ENCODE peak calls at places on chromosomes 11 and 22, in five cellular contexts. One of them, this sample, is unnamed.

GRCh38 chr22:20646906-20647305 is 127.0 kb upstream of the SERPIND1 start:
- DNase-seq in T-helper 1 cell: no peak
- DNase-seq in IMR-90: no peak
- DNase-seq in AG10803: no peak
- DNase-seq in neuronal stem cell: no peak
- DNase-seq in this sample: no peak

GRCh38 chr11:102390667-102391449 is 43.8 kb downstream of the BIRC2 start:
- DNase-seq in neuronal stem cell: peak; percentile 44
- DNase-seq in T-helper 1 cell: peak; percentile 58
- DNase-seq in AG10803: peak; percentile 67
- DNase-seq in IMR-90: peak; percentile 63
- DNase-seq in this sample: peak; percentile 43

GRCh38 chr11:70628881-70629844 is 230.8 kb downstream of the CTTN start:
- DNase-seq in IMR-90: no peak
- DNase-seq in T-helper 1 cell: no peak
- DNase-seq in neuronal stem cell: no peak
- DNase-seq in AG10803: no peak
- DNase-seq in this sample: no peak

GRCh38 chr11:130023204-130023603 is 20.6 kb upstream of the PRDM10 start:
- DNase-seq in neuronal stem cell: no peak
- DNase-seq in AG10803: peak; percentile 83
- DNase-seq in T-helper 1 cell: no peak
- DNase-seq in IMR-90: peak; percentile 48
- DNase-seq in this sample: no peak

GRCh38 chr11:70272009-70272408 is 1.5 kb downstream of the PPFIA1 start:
- DNase-seq in neuronal stem cell: no peak
- DNase-seq in T-helper 1 cell: no peak
- DNase-seq in IMR-90: no peak
- DNase-seq in AG10803: no peak
- DNase-seq in this sample: no peak

GRCh38 chr22:46845281-46846153 is 83.1 kb downstream of the TBC1D22A start:
- DNase-seq in AG10803: peak; percentile 61
- DNase-seq in IMR-90: peak; percentile 63
- DNase-seq in neuronal stem cell: no peak
- DNase-seq in T-helper 1 cell: no peak
- DNase-seq in this sample: no peak

GRCh38 chr22:25475554-25476022 is 88.9 kb upstream of the GRK3 start:
- DNase-seq in IMR-90: peak; percentile 72
- DNase-seq in AG10803: peak; percentile 35
- DNase-seq in T-helper 1 cell: no peak
- DNase-seq in neuronal stem cell: no peak
- DNase-seq in this sample: no peak

GRCh38 chr11:35483131-35483800 is 42.1 kb downstream of the PAMR1 start:
- DNase-seq in neuronal stem cell: no peak
- DNase-seq in AG10803: peak; percentile 84
- DNase-seq in T-helper 1 cell: no peak
- DNase-seq in IMR-90: peak; percentile 79
- DNase-seq in this sample: no peak

GRCh38 chr22:31637938-31638618 is 23.9 kb downstream of the PISD start:
- DNase-seq in neuronal stem cell: no peak
- DNase-seq in T-helper 1 cell: no peak
- DNase-seq in IMR-90: no peak
- DNase-seq in AG10803: no peak
- DNase-seq in this sample: no peak

GRCh38 chr11:36253238-36253637 is 36.0 kb downstream of the COMMD9 start:
- DNase-seq in AG10803: peak; percentile 22
- DNase-seq in neuronal stem cell: no peak
- DNase-seq in T-helper 1 cell: no peak
- DNase-seq in IMR-90: no peak
- DNase-seq in this sample: no peak

GRCh38 chr22:44924098-44924497 is 85.7 kb downstream of the PHF21B start:
- DNase-seq in AG10803: no peak
- DNase-seq in T-helper 1 cell: no peak
- DNase-seq in IMR-90: no peak
- DNase-seq in neuronal stem cell: no peak
- DNase-seq in this sample: no peak

GRCh38 chr11:63508009-63508408 is 2.1 kb downstream of the LGALS12 start:
- DNase-seq in neuronal stem cell: peak; percentile 20
- DNase-seq in AG10803: no peak
- DNase-seq in T-helper 1 cell: peak; percentile 7
- DNase-seq in IMR-90: no peak
- DNase-seq in this sample: peak; percentile 54

GRCh38 chr11:123517559-123518364 is 87.7 kb downstream of the GRAMD1B start:
- DNase-seq in AG10803: no peak
- DNase-seq in T-helper 1 cell: peak; percentile 28
- DNase-seq in IMR-90: no peak
- DNase-seq in neuronal stem cell: no peak
- DNase-seq in this sample: no peak

GRCh38 chr11:134632347-134633119 is 220.5 kb upstream of the B3GAT1 start:
- DNase-seq in neuronal stem cell: no peak
- DNase-seq in AG10803: no peak
- DNase-seq in T-helper 1 cell: no peak
- DNase-seq in IMR-90: no peak
- DNase-seq in this sample: no peak

GRCh38 chr11:45538363-45538762 is 127.1 kb downstream of the CHST1 start:
- DNase-seq in IMR-90: no peak
- DNase-seq in T-helper 1 cell: no peak
- DNase-seq in AG10803: no peak
- DNase-seq in neuronal stem cell: no peak
- DNase-seq in this sample: no peak

GRCh38 chr11:3231851-3232744 is at the start of gene MRGPRE:
- DNase-seq in AG10803: peak; percentile 14
- DNase-seq in neuronal stem cell: no peak
- DNase-seq in T-helper 1 cell: no peak
- DNase-seq in IMR-90: no peak
- DNase-seq in this sample: no peak

GRCh38 chr22:46065733-46066454 is 84.4 kb upstream of the PPARA start:
- DNase-seq in T-helper 1 cell: no peak
- DNase-seq in neuronal stem cell: no peak
- DNase-seq in IMR-90: no peak
- DNase-seq in AG10803: peak; percentile 9
- DNase-seq in this sample: no peak

GRCh38 chr11:2272946-2273280 is 2.5 kb upstream of the ASCL2 start:
- DNase-seq in neuronal stem cell: no peak
- DNase-seq in AG10803: no peak
- DNase-seq in T-helper 1 cell: no peak
- DNase-seq in IMR-90: no peak
- DNase-seq in this sample: no peak

GRCh38 chr11:116798368-116798767 is 6.7 kb upstream of the APOA5 start:
- DNase-seq in AG10803: no peak
- DNase-seq in neuronal stem cell: no peak
- DNase-seq in IMR-90: no peak
- DNase-seq in T-helper 1 cell: no peak
- DNase-seq in this sample: no peak

GRCh38 chr11:43289368-43289767 is 22.4 kb upstream of the API5 start:
- DNase-seq in T-helper 1 cell: no peak
- DNase-seq in neuronal stem cell: no peak
- DNase-seq in AG10803: no peak
- DNase-seq in IMR-90: no peak
- DNase-seq in this sample: no peak

GRCh38 chr11:94549166-94549565 is 5.4 kb downstream of the FUT4 start:
- DNase-seq in neuronal stem cell: no peak
- DNase-seq in T-helper 1 cell: no peak
- DNase-seq in IMR-90: no peak
- DNase-seq in AG10803: no peak
- DNase-seq in this sample: no peak

GRCh38 chr22:50620861-50621490 is 7.0 kb downstream of the ARSA start:
- DNase-seq in neuronal stem cell: no peak
- DNase-seq in AG10803: no peak
- DNase-seq in IMR-90: no peak
- DNase-seq in T-helper 1 cell: peak; percentile 90
- DNase-seq in this sample: no peak

This sample was measured in H1.